ENCODE peak calls at places on chromosomes 7 and 10, in nine cellular contexts. N is omental fat pad, B is nephron progenitor cell, C is keratinocyte, D is PC-3, W is endothelial cell, H is body of pancreas, A is heart left ventricle, M is psoas muscle. R is an unnamed sample.
A peak's percentile ranks its signal among the peaks of the same experiment; 100 is the strongest.

GRCh38 chr7:155202106-155202871 is 95.4 kb upstream of the INSIG1 start:
- DNase-seq in H (no peak), N (no peak), A (no peak), W (no peak), D (no peak), C (no peak), B (no peak), M (no peak), R (no peak)

GRCh38 chr10:19728376-19728775 is 87.9 kb upstream of the PLXDC2 start:
- DNase-seq in D (no peak), M (no peak), A (no peak), N (no peak), B (no peak), W (no peak), H (no peak), C (no peak), R (no peak)

GRCh38 chr7:8220376-8221106 is 41.4 kb downstream of the ICA1 start:
- DNase-seq in H (no peak), D (no peak), W (no peak), M (no peak), C (no peak), N (no peak), A (no peak), B (no peak), R (no peak)

GRCh38 chr10:7409045-7409731 is 1.6 kb downstream of the SFMBT2 start:
- DNase-seq in A (peak; percentile 44), D (peak; percentile 8), B (peak; percentile 45), C (no peak), W (peak; percentile 29), N (no peak), H (no peak), M (no peak), R (no peak)

GRCh38 chr10:69506487-69506833 is 55.2 kb downstream of the TSPAN15 start:
- DNase-seq in W (no peak), A (no peak), M (no peak), C (no peak), H (no peak), D (no peak), N (no peak), B (no peak), R (no peak)

GRCh38 chr10:47076949-47077348 is 165.7 kb downstream of the PTPN20 start:
- DNase-seq in D (no peak), M (no peak), A (no peak), H (no peak), N (no peak), C (no peak), W (no peak), B (no peak), R (no peak)

GRCh38 chr10:122089343-122090015 is 100.5 kb downstream of the TACC2 start:
- DNase-seq in W (no peak), H (no peak), M (no peak), B (no peak), N (no peak), A (no peak), D (peak; percentile 84), C (peak; percentile 86), R (no peak)

GRCh38 chr7:44565795-44566559 is 7.7 kb downstream of the DDX56 start:
- DNase-seq in A (no peak), M (no peak), B (no peak), H (no peak), C (no peak), N (no peak), D (no peak), W (no peak), R (no peak)

GRCh38 chr7:111954056-111954455 is 252.1 kb downstream of the DOCK4 start:
- DNase-seq in D (no peak), C (no peak), N (no peak), H (no peak), B (no peak), W (no peak), M (no peak), A (no peak), R (no peak)

GRCh38 chr7:148148456-148148855 is 442.1 kb upstream of the C7orf33 start:
- DNase-seq in A (no peak), W (no peak), H (no peak), B (no peak), M (no peak), C (no peak), N (no peak), D (no peak), R (no peak)

GRCh38 chr7:10022480-10022879 is 951.2 kb upstream of the PHF14 start:
- DNase-seq in C (no peak), B (no peak), N (no peak), D (peak; percentile 5), M (no peak), H (no peak), A (no peak), W (no peak), R (no peak)

DNA sequence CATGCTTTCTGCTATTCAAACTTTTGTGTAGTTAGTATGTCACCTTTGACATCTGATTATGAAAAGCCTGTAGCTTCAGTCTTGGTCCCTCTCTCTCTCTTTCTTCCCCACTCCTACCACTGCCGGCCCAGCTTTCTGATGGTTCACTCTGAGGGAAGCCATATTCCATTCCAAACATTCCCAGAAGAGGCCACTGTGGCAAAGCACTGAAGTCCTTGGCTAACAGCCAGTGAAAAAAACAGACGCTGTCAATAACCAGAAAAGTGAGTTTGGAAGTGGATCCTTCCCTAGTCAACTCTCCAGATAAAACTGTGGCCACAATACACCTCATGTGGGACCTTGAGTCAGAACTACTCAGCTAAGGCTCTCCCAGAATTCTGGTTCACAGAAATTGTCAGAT is 950.7 kb upstream of the PHF14 start:
- DNase-seq in B (peak; percentile 26), A (no peak), C (no peak), M (no peak), H (peak; percentile 25), D (peak; percentile 65), W (peak; percentile 34), N (no peak), R (no peak)
- TF ChIP-seq CTCF in B (peak; percentile 19), A (peak; percentile 54), C (no peak), M (no peak), H (peak; percentile 42), D (peak; percentile 33), W (no peak), N (no peak), R (no peak)

GRCh38 chr7:51528172-51528571 is 211.6 kb upstream of the COBL start:
- DNase-seq in D (no peak), N (no peak), B (no peak), A (no peak), C (no peak), H (no peak), W (no peak), M (no peak), R (no peak)
- TF ChIP-seq CTCF in D (no peak), N (no peak), B (no peak), A (no peak), C (no peak), H (no peak), W (no peak), M (no peak), R (no peak)

DNA sequence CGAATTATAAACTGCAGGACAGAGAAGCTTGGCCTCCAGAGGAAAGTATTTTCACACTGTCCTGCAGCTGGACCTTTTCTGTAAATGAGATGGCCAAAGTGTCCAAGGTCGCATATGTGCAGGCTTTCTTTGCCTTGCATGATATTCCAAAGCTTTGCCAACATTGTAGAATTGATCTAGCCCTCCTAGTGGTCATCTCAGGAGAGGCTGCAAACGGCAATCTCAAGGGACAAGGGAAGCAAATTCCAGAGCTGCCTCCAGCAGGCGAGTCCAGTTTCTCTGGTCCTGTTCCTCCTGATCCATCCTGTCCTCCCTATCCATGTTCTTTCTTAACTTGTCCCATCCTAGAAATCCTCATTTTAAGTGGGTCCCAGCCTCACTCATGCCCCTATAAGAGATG is 373.4 kb upstream of the PCDH15 start:
- DNase-seq in W (no peak), C (no peak), A (no peak), M (no peak), H (no peak), D (peak; percentile 43), N (no peak), B (peak; percentile 5), R (no peak)
- TF ChIP-seq CTCF in W (no peak), C (no peak), A (no peak), M (no peak), H (no peak), D (peak; percentile 43), N (no peak), B (no peak), R (no peak)

GRCh38 chr10:14547826-14548225 is 217.1 kb upstream of the FRMD4A start:
- DNase-seq in B (no peak), H (no peak), D (no peak), W (peak; percentile 44), M (no peak), A (no peak), N (no peak), C (no peak), R (no peak)
- TF ChIP-seq CTCF in B (peak; percentile 23), H (no peak), D (peak; percentile 31), W (peak; percentile 53), M (no peak), A (no peak), N (no peak), C (no peak), R (peak; percentile 45)

R was measured in mesothelial cell of epicardium.